ENCODE peak calls at places on chromosomes 16 and 17, in seven cellular contexts. A is effector CD4-positive, alpha-beta T cell; W is T-helper 22 cell; T is NCI-H748 treated with DMSO at 0.1 percent for 48 hours; P is kidney glomerular epithelial cell; L is cerebellum; E is fibroblast of the conjunctiva. H is an unnamed sample.

GRCh38 chr16:65793781-65794180 is 572.7 kb upstream of the CDH5 start:
- DNase-seq in A (no peak), W (no peak), T (no peak), P (no peak), L (no peak), E (no peak), H (no peak)

GRCh38 chr17:7523033-7523432 is 25.8 kb upstream of the TNFSF12 start:
- DNase-seq in A (peak), W (no peak), T (peak), P (no peak), L (no peak), E (no peak), H (peak)

GRCh38 chr17:20206068-20206467 is 196.9 kb downstream of the SPECC1 start:
- DNase-seq in A (no peak), W (no peak), T (no peak), P (peak), L (no peak), E (no peak), H (no peak)

GRCh38 chr16:4293822-4294457 is 21.1 kb upstream of the TFAP4 start:
- DNase-seq in A (no peak), W (no peak), T (peak), P (peak), L (no peak), E (peak), H (peak)

GRCh38 chr16:85838381-85838780 is 38.9 kb downstream of the COX4I1 start:
- DNase-seq in A (no peak), W (no peak), T (no peak), P (no peak), L (no peak), E (no peak), H (no peak)

GRCh38 chr17:29143894-29144293 is 36.3 kb downstream of the MYO18A start:
- DNase-seq in A (no peak), W (no peak), T (no peak), P (no peak), L (peak), E (no peak), H (peak)

GRCh38 chr17:38918129-38918913 is 7.1 kb upstream of the LASP1NB start:
- DNase-seq in A (no peak), W (no peak), T (no peak), P (no peak), L (no peak), E (no peak), H (no peak)

GRCh38 chr17:66855204-66855603 is 20.3 kb downstream of the CACNG5 start:
- DNase-seq in A (peak), W (no peak), T (no peak), P (no peak), L (no peak), E (no peak), H (no peak)

GRCh38 chr17:72030067-72030899 is 90.5 kb upstream of the SOX9 start:
- DNase-seq in A (no peak), W (no peak), T (peak), P (peak), L (peak), E (peak), H (peak)

GRCh38 chr17:38621538-38621937 is 15.8 kb upstream of the SRCIN1 start:
- DNase-seq in A (no peak), W (no peak), T (no peak), P (no peak), L (no peak), E (no peak), H (no peak)

H was measured in NCI-H526.